ENCODE peak calls at places on chromosomes 2 and 18, in ten cellular contexts. One of them, this sample, is unnamed.

GRCh38 chr18:44895176-44895798 is 214.6 kb downstream of the SETBP1 start:
- DNase-seq in nephron progenitor cell: no peak
- DNase-seq in mammary epithelial cell: peak
- DNase-seq in HFF-Myc: peak
- DNase-seq in AG10803: peak
- DNase-seq in Calu3: peak
- DNase-seq in lung: no peak
- DNase-seq in transverse colon: peak
- DNase-seq in heart left ventricle: peak
- DNase-seq in pancreas: no peak
- DNase-seq in this sample: peak

GRCh38 chr2:136081582-136082210 is 36.3 kb downstream of the CXCR4 start:
- DNase-seq in nephron progenitor cell: no peak
- DNase-seq in pancreas: no peak
- DNase-seq in lung: no peak
- DNase-seq in heart left ventricle: no peak
- DNase-seq in AG10803: no peak
- DNase-seq in HFF-Myc: no peak
- DNase-seq in mammary epithelial cell: no peak
- DNase-seq in transverse colon: no peak
- DNase-seq in Calu3: no peak
- DNase-seq in this sample: no peak

GRCh38 chr2:161975813-161976160 is 98.2 kb downstream of the DPP4 start:
- DNase-seq in pancreas: no peak
- DNase-seq in lung: no peak
- DNase-seq in HFF-Myc: no peak
- DNase-seq in nephron progenitor cell: no peak
- DNase-seq in Calu3: no peak
- DNase-seq in transverse colon: no peak
- DNase-seq in AG10803: no peak
- DNase-seq in mammary epithelial cell: no peak
- DNase-seq in heart left ventricle: no peak
- DNase-seq in this sample: no peak

GRCh38 chr2:119756837-119757236 is 2.9 kb upstream of the PTPN4 start:
- DNase-seq in HFF-Myc: no peak
- DNase-seq in lung: no peak
- DNase-seq in mammary epithelial cell: peak
- DNase-seq in pancreas: peak
- DNase-seq in heart left ventricle: peak
- DNase-seq in nephron progenitor cell: no peak
- DNase-seq in Calu3: no peak
- DNase-seq in AG10803: peak
- DNase-seq in transverse colon: peak
- DNase-seq in this sample: no peak

GRCh38 chr2:226337941-226338605 is 461.5 kb downstream of the IRS1 start:
- DNase-seq in mammary epithelial cell: no peak
- DNase-seq in Calu3: no peak
- DNase-seq in transverse colon: no peak
- DNase-seq in heart left ventricle: no peak
- DNase-seq in HFF-Myc: no peak
- DNase-seq in lung: no peak
- DNase-seq in nephron progenitor cell: no peak
- DNase-seq in AG10803: peak
- DNase-seq in pancreas: no peak
- DNase-seq in this sample: no peak

GRCh38 chr2:207142461-207142860 is 23.3 kb downstream of the KLF7 start:
- DNase-seq in nephron progenitor cell: no peak
- DNase-seq in transverse colon: no peak
- DNase-seq in HFF-Myc: no peak
- DNase-seq in heart left ventricle: no peak
- DNase-seq in mammary epithelial cell: no peak
- DNase-seq in pancreas: no peak
- DNase-seq in lung: no peak
- DNase-seq in AG10803: peak
- DNase-seq in Calu3: no peak
- DNase-seq in this sample: no peak

GRCh38 chr2:46448656-46449055 is 30.7 kb upstream of the TMEM247 start:
- DNase-seq in mammary epithelial cell: no peak
- DNase-seq in heart left ventricle: no peak
- DNase-seq in nephron progenitor cell: no peak
- DNase-seq in lung: no peak
- DNase-seq in Calu3: no peak
- DNase-seq in AG10803: no peak
- DNase-seq in transverse colon: no peak
- DNase-seq in pancreas: no peak
- DNase-seq in HFF-Myc: no peak
- DNase-seq in this sample: no peak

GRCh38 chr2:8086796-8087479 is 594.9 kb upstream of the ID2 start:
- DNase-seq in lung: no peak
- DNase-seq in HFF-Myc: peak
- DNase-seq in nephron progenitor cell: no peak
- DNase-seq in pancreas: no peak
- DNase-seq in mammary epithelial cell: peak
- DNase-seq in AG10803: peak
- DNase-seq in transverse colon: no peak
- DNase-seq in heart left ventricle: no peak
- DNase-seq in Calu3: peak
- DNase-seq in this sample: peak

GRCh38 chr2:235951980-235952379 is 216.2 kb downstream of the GBX2 start:
- DNase-seq in Calu3: no peak
- DNase-seq in transverse colon: no peak
- DNase-seq in mammary epithelial cell: peak
- DNase-seq in lung: no peak
- DNase-seq in nephron progenitor cell: no peak
- DNase-seq in HFF-Myc: no peak
- DNase-seq in heart left ventricle: no peak
- DNase-seq in AG10803: no peak
- DNase-seq in pancreas: no peak
- DNase-seq in this sample: no peak

GRCh38 chr2:138086556-138086955 is 122.3 kb downstream of the HNMT start:
- DNase-seq in AG10803: peak
- DNase-seq in HFF-Myc: peak
- DNase-seq in nephron progenitor cell: no peak
- DNase-seq in lung: no peak
- DNase-seq in transverse colon: no peak
- DNase-seq in pancreas: no peak
- DNase-seq in Calu3: no peak
- DNase-seq in heart left ventricle: no peak
- DNase-seq in mammary epithelial cell: no peak
- DNase-seq in this sample: no peak

GRCh38 chr2:9326975-9327374 is 96.4 kb downstream of the ITGB1BP1 start:
- DNase-seq in AG10803: peak
- DNase-seq in lung: no peak
- DNase-seq in nephron progenitor cell: no peak
- DNase-seq in Calu3: no peak
- DNase-seq in HFF-Myc: no peak
- DNase-seq in pancreas: no peak
- DNase-seq in transverse colon: no peak
- DNase-seq in heart left ventricle: no peak
- DNase-seq in mammary epithelial cell: no peak
- DNase-seq in this sample: peak

GRCh38 chr2:57962861-57963260 is 83.7 kb upstream of the VRK2 start:
- DNase-seq in mammary epithelial cell: no peak
- DNase-seq in transverse colon: no peak
- DNase-seq in AG10803: no peak
- DNase-seq in Calu3: no peak
- DNase-seq in HFF-Myc: no peak
- DNase-seq in nephron progenitor cell: no peak
- DNase-seq in heart left ventricle: no peak
- DNase-seq in pancreas: no peak
- DNase-seq in lung: no peak
- DNase-seq in this sample: no peak

GRCh38 chr2:113202305-113203216 is 28.8 kb downstream of the PSD4 start:
- DNase-seq in nephron progenitor cell: peak
- DNase-seq in lung: no peak
- DNase-seq in transverse colon: no peak
- DNase-seq in AG10803: no peak
- DNase-seq in heart left ventricle: no peak
- DNase-seq in pancreas: peak
- DNase-seq in mammary epithelial cell: no peak
- DNase-seq in HFF-Myc: no peak
- DNase-seq in Calu3: no peak
- DNase-seq in this sample: no peak
- TF ChIP-seq CTCF in nephron progenitor cell: no peak
- TF ChIP-seq CTCF in lung: no peak
- TF ChIP-seq CTCF in transverse colon: no peak
- TF ChIP-seq CTCF in AG10803: no peak
- TF ChIP-seq CTCF in heart left ventricle: no peak
- TF ChIP-seq CTCF in pancreas: no peak
- TF ChIP-seq CTCF in mammary epithelial cell: no peak
- TF ChIP-seq CTCF in HFF-Myc: no peak
- TF ChIP-seq CTCF in Calu3: no peak
- TF ChIP-seq CTCF in this sample: no peak

DNA sequence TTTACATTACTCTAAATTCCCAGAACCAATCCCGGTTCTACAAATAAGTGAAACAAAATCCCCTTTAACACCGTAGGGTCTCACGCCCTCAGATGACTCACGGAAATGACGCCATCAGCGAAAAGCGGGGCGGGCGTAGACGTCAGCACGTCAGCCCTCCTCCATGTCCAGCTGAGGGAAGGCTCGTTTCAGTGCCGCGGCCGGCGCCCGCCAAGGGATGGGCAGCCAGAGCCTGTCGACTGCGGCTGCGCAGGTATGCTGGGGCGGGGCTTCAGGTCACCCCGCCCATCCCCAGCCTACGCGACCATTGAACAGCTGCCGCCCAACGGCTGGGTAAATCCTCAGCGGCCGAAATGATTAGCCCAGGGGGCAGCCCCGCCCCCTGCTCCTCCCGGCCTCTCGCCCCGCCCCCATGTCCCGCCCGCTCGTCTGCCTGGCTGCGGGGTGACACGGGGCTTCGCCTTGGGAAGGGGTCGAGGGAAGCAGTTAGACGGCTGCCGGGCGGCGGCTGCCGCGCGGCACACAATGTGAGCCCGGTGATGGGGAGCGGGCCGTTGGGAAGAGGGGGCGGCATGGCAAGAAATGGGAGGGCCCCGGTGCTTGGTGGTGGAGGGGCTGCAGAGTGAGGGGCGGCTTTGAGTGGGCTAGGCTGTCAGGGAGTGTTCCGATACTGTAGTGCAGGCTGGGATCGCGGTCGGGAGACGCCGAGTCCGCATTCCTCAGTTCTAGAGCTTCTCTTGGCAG is at the start of gene NBEAL1:
- DNase-seq in mammary epithelial cell: peak
- DNase-seq in nephron progenitor cell: peak
- DNase-seq in pancreas: peak
- DNase-seq in transverse colon: peak
- DNase-seq in Calu3: peak
- DNase-seq in AG10803: peak
- DNase-seq in HFF-Myc: peak
- DNase-seq in lung: peak
- DNase-seq in heart left ventricle: peak
- DNase-seq in this sample: peak
- TF ChIP-seq CTCF in mammary epithelial cell: no peak
- TF ChIP-seq CTCF in nephron progenitor cell: no peak
- TF ChIP-seq CTCF in pancreas: no peak
- TF ChIP-seq CTCF in transverse colon: no peak
- TF ChIP-seq CTCF in Calu3: no peak
- TF ChIP-seq CTCF in AG10803: no peak
- TF ChIP-seq CTCF in HFF-Myc: no peak
- TF ChIP-seq CTCF in lung: no peak
- TF ChIP-seq CTCF in heart left ventricle: no peak
- TF ChIP-seq CTCF in this sample: no peak

GRCh38 chr2:99816908-99817307 is 325.5 kb downstream of the AFF3 start:
- DNase-seq in Calu3: no peak
- DNase-seq in HFF-Myc: no peak
- DNase-seq in pancreas: no peak
- DNase-seq in heart left ventricle: no peak
- DNase-seq in AG10803: no peak
- DNase-seq in nephron progenitor cell: no peak
- DNase-seq in lung: no peak
- DNase-seq in mammary epithelial cell: no peak
- DNase-seq in transverse colon: no peak
- DNase-seq in this sample: no peak

GRCh38 chr2:99821039-99821438 is 321.4 kb downstream of the AFF3 start:
- DNase-seq in lung: no peak
- DNase-seq in nephron progenitor cell: no peak
- DNase-seq in pancreas: no peak
- DNase-seq in transverse colon: no peak
- DNase-seq in mammary epithelial cell: no peak
- DNase-seq in AG10803: peak
- DNase-seq in Calu3: no peak
- DNase-seq in heart left ventricle: no peak
- DNase-seq in HFF-Myc: no peak
- DNase-seq in this sample: no peak

GRCh38 chr2:99818842-99819241 is 323.5 kb downstream of the AFF3 start:
- DNase-seq in lung: no peak
- DNase-seq in nephron progenitor cell: no peak
- DNase-seq in heart left ventricle: no peak
- DNase-seq in pancreas: no peak
- DNase-seq in mammary epithelial cell: peak
- DNase-seq in transverse colon: no peak
- DNase-seq in Calu3: no peak
- DNase-seq in HFF-Myc: no peak
- DNase-seq in AG10803: no peak
- DNase-seq in this sample: peak

GRCh38 chr2:99821572-99822369 is 320.6 kb downstream of the AFF3 start:
- DNase-seq in pancreas: no peak
- DNase-seq in transverse colon: no peak
- DNase-seq in lung: no peak
- DNase-seq in mammary epithelial cell: peak
- DNase-seq in HFF-Myc: no peak
- DNase-seq in Calu3: no peak
- DNase-seq in AG10803: peak
- DNase-seq in heart left ventricle: no peak
- DNase-seq in nephron progenitor cell: no peak
- DNase-seq in this sample: peak

GRCh38 chr2:99819766-99820165 is 322.6 kb downstream of the AFF3 start:
- DNase-seq in transverse colon: no peak
- DNase-seq in mammary epithelial cell: no peak
- DNase-seq in nephron progenitor cell: no peak
- DNase-seq in HFF-Myc: no peak
- DNase-seq in lung: no peak
- DNase-seq in Calu3: no peak
- DNase-seq in pancreas: no peak
- DNase-seq in heart left ventricle: no peak
- DNase-seq in AG10803: no peak
- DNase-seq in this sample: no peak
- TF ChIP-seq CTCF in transverse colon: no peak
- TF ChIP-seq CTCF in mammary epithelial cell: peak
- TF ChIP-seq CTCF in nephron progenitor cell: no peak
- TF ChIP-seq CTCF in HFF-Myc: peak
- TF ChIP-seq CTCF in lung: no peak
- TF ChIP-seq CTCF in Calu3: no peak
- TF ChIP-seq CTCF in pancreas: no peak
- TF ChIP-seq CTCF in heart left ventricle: no peak
- TF ChIP-seq CTCF in AG10803: no peak
- TF ChIP-seq CTCF in this sample: no peak

DNA sequence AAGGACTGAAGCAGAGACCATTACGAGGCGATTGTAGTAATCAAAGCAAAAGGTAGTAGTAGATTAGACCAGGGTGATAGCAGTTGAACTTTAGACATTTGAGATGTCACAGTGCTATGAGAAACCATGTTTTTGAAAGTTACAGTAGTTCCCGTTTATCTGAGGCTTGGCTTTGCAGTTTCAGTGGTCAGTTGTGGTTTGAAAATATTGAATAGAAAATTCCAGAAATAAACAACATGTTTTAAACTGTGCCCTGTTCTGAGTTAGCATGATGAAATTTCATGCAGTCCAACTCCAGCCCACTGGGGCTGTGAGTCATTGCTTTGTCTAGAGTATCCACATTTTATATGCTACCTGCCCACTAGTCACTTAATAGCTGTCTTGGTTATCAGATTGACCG is 47.5 kb downstream of the ZNF638 start:
- DNase-seq in Calu3: no peak
- DNase-seq in HFF-Myc: no peak
- DNase-seq in AG10803: peak
- DNase-seq in lung: no peak
- DNase-seq in heart left ventricle: no peak
- DNase-seq in transverse colon: no peak
- DNase-seq in pancreas: no peak
- DNase-seq in nephron progenitor cell: no peak
- DNase-seq in mammary epithelial cell: peak
- DNase-seq in this sample: peak
- TF ChIP-seq CTCF in Calu3: no peak
- TF ChIP-seq CTCF in HFF-Myc: no peak
- TF ChIP-seq CTCF in AG10803: no peak
- TF ChIP-seq CTCF in lung: no peak
- TF ChIP-seq CTCF in heart left ventricle: no peak
- TF ChIP-seq CTCF in transverse colon: no peak
- TF ChIP-seq CTCF in pancreas: no peak
- TF ChIP-seq CTCF in nephron progenitor cell: no peak
- TF ChIP-seq CTCF in mammary epithelial cell: no peak
- TF ChIP-seq CTCF in this sample: no peak

This sample was measured in cardiac muscle cell.